ENCODE peak calls at places on chromosomes 5 and 9, in seven cellular contexts. B is frontal cortex; A is HepG2; O is GM04504; H is mesendoderm; Q is activated effector memory CD4-positive, alpha-beta T cell treated with anti-CD3 and anti-CD28 coated beads, Interleukin-2, amount 50 U/mL, for 16 hours; K is ovary. X is an unnamed sample.
A peak's percentile ranks its signal among the peaks of the same experiment; 100 is the strongest.

GRCh38 chr5:169997736-169998284 is 17.5 kb upstream of the INSYN2B start:
- DNase-seq in B (no peak), A (no peak), O (no peak), H (no peak), Q (no peak), K (no peak), X (no peak)

GRCh38 chr5:179906795-179907569 is 715 bp downstream of the TBC1D9B start:
- DNase-seq in B (no peak), A (no peak), O (no peak), H (no peak), Q (peak; percentile 66), K (peak; percentile 33), X (peak; percentile 31)

GRCh38 chr9:3124006-3124405 is 280.1 kb upstream of the PUM3 start:
- DNase-seq in B (no peak), A (no peak), O (no peak), H (no peak), Q (no peak), K (no peak), X (no peak)

GRCh38 chr5:133801955-133802751 is 166.3 kb downstream of the C5orf15 start:
- DNase-seq in B (no peak), A (no peak), O (peak; percentile 12), H (no peak), Q (no peak), K (no peak), X (no peak)

GRCh38 chr5:171965740-171966139 is 40.7 kb downstream of the FBXW11 start:
- DNase-seq in B (no peak), A (no peak), O (no peak), H (peak; percentile 79), Q (peak; percentile 64), K (no peak), X (no peak)

GRCh38 chr5:167678457-167678856 is 613.0 kb upstream of the WWC1 start:
- DNase-seq in B (no peak), A (no peak), O (no peak), H (peak; percentile 79), Q (no peak), K (no peak), X (no peak)

GRCh38 chr5:100430268-100430900 is 104.8 kb upstream of the FAM174A start:
- DNase-seq in B (peak; percentile 5), A (peak; percentile 26), O (peak; percentile 19), H (peak; percentile 62), Q (peak; percentile 74), K (no peak), X (peak; percentile 6)

GRCh38 chr9:93580654-93581380 is 4.4 kb downstream of the PHF2 start:
- DNase-seq in B (no peak), A (peak; percentile 72), O (no peak), H (no peak), Q (peak; percentile 45), K (no peak), X (no peak)

GRCh38 chr9:16191691-16192402 is 639.0 kb downstream of the CCDC171 start:
- DNase-seq in B (peak; percentile 56), A (peak; percentile 2), O (peak; percentile 54), H (peak; percentile 95), Q (no peak), K (peak; percentile 87), X (peak; percentile 46)

GRCh38 chr9:121770415-121771273 is 119.2 kb downstream of the DAB2IP start:
- DNase-seq in B (no peak), A (no peak), O (peak; percentile 32), H (no peak), Q (no peak), K (no peak), X (no peak)

GRCh38 chr5:146877783-146878470 is 630 bp downstream of the PPP2R2B start:
- DNase-seq in B (peak; percentile 55), A (no peak), O (no peak), H (peak; percentile 37), Q (peak; percentile 62), K (no peak), X (no peak)

GRCh38 chr9:136339173-136339957 is 12.0 kb downstream of the GPSM1 start:
- DNase-seq in B (peak; percentile 79), A (peak; percentile 62), O (no peak), H (peak; percentile 79), Q (peak; percentile 77), K (no peak), X (peak; percentile 97)

GRCh38 chr5:9059920-9060691 is 485.8 kb downstream of the SEMA5A start:
- DNase-seq in B (no peak), A (no peak), O (peak; percentile 93), H (peak; percentile 70), Q (no peak), K (no peak), X (no peak)

GRCh38 chr9:73497796-73498195 is 346.1 kb downstream of the ANXA1 start:
- DNase-seq in B (no peak), A (no peak), O (no peak), H (no peak), Q (no peak), K (no peak), X (no peak)

GRCh38 chr9:135101486-135101885 is 14.0 kb downstream of the OLFM1 start:
- DNase-seq in B (no peak), A (no peak), O (no peak), H (no peak), Q (no peak), K (no peak), X (no peak)

GRCh38 chr5:51960617-51961115 is 577.4 kb downstream of the ISL1 start:
- DNase-seq in B (no peak), A (no peak), O (no peak), H (peak; percentile 22), Q (no peak), K (no peak), X (no peak)

GRCh38 chr9:111805841-111806241 is 11.1 kb upstream of the SHOC1 start:
- DNase-seq in B (no peak), A (no peak), O (peak; percentile 17), H (no peak), Q (no peak), K (no peak), X (no peak)

GRCh38 chr9:99822096-99822595 is 461 bp downstream of the NR4A3 start:
- DNase-seq in B (no peak), A (no peak), O (no peak), H (no peak), Q (no peak), K (no peak), X (peak; percentile 56)

GRCh38 chr9:132168347-132168746 is 6.5 kb downstream of the NTNG2 start:
- DNase-seq in B (no peak), A (no peak), O (no peak), H (no peak), Q (no peak), K (no peak), X (no peak)

GRCh38 chr5:12272389-12272788 is 368.1 kb upstream of the CTNND2 start:
- DNase-seq in B (no peak), A (no peak), O (no peak), H (peak; percentile 85), Q (no peak), K (no peak), X (no peak)

GRCh38 chr9:106921341-106921899 is 58.5 kb downstream of the ZNF462 start:
- DNase-seq in B (no peak), A (peak; percentile 8), O (no peak), H (peak; percentile 90), Q (no peak), K (peak; percentile 70), X (peak; percentile 72)

GRCh38 chr9:135489188-135489918 is 9.8 kb downstream of the PPP1R26 start:
- DNase-seq in B (no peak), A (no peak), O (no peak), H (no peak), Q (no peak), K (no peak), X (no peak)

GRCh38 chr9:115740986-115741385 is 412.6 kb upstream of the PAPPA start:
- DNase-seq in B (no peak), A (no peak), O (no peak), H (no peak), Q (no peak), K (no peak), X (no peak)

GRCh38 chr5:150603052-150603451 is 37.4 kb upstream of the SYNPO start:
- DNase-seq in B (no peak), A (no peak), O (no peak), H (no peak), Q (no peak), K (no peak), X (no peak)

GRCh38 chr5:68149189-68149588 is 66.4 kb upstream of the PIK3R1 start:
- DNase-seq in B (no peak), A (no peak), O (peak; percentile 31), H (no peak), Q (no peak), K (peak; percentile 39), X (no peak)

GRCh38 chr5:176952531-176953193 is 53.5 kb upstream of the HK3 start:
- DNase-seq in B (no peak), A (peak; percentile 7), O (no peak), H (no peak), Q (no peak), K (peak; percentile 10), X (no peak)

GRCh38 chr5:27472000-27472763 is 433.8 kb upstream of the CDH9 start:
- DNase-seq in B (no peak), A (peak; percentile 98), O (peak; percentile 11), H (peak; percentile 96), Q (no peak), K (no peak), X (no peak)

GRCh38 chr5:72956324-72957140 is 691 bp downstream of the FCHO2 start:
- DNase-seq in B (peak; percentile 55), A (peak; percentile 29), O (peak; percentile 23), H (peak; percentile 55), Q (peak; percentile 68), K (peak; percentile 42), X (peak; percentile 42)

GRCh38 chr9:69355232-69355631 is 30.2 kb downstream of the ENTREP1 start:
- DNase-seq in B (no peak), A (no peak), O (no peak), H (no peak), Q (no peak), K (no peak), X (no peak)

GRCh38 chr9:134136997-134137302 is 1.1 kb downstream of the WDR5 start:
- DNase-seq in B (no peak), A (no peak), O (no peak), H (no peak), Q (no peak), K (no peak), X (no peak)

GRCh38 chr5:111932628-111933027 is 175.6 kb upstream of the NREP start:
- DNase-seq in B (no peak), A (no peak), O (no peak), H (no peak), Q (no peak), K (no peak), X (no peak)

GRCh38 chr5:174935854-174936474 is 211.6 kb downstream of the MSX2 start:
- DNase-seq in B (peak; percentile 54), A (peak; percentile 37), O (no peak), H (peak; percentile 77), Q (peak; percentile 75), K (no peak), X (peak; percentile 74)

GRCh38 chr5:89457411-89458329 is 574.7 kb upstream of the MEF2C start:
- DNase-seq in B (peak; percentile 2), A (no peak), O (peak; percentile 28), H (no peak), Q (no peak), K (no peak), X (no peak)

X was measured in HuH-7.